ENCODE peak calls at places on chromosomes 6 and 20, in nine cellular contexts. W, G, I, M, U, E, L, S and C are unnamed samples.

GRCh38 chr20:62889411-62889810 is 27.8 kb upstream of the TCFL5 start:
- DNase-seq in L (no peak), G (no peak), E (no peak), S (no peak), U (no peak), M (no peak), I (no peak), W (no peak), C (no peak)

GRCh38 chr6:132218063-132218696 is 183.1 kb downstream of the MOXD1 start:
- DNase-seq in L (no peak), I (no peak), U (peak), E (no peak), M (no peak), G (no peak), W (no peak), S (no peak), C (peak)

GRCh38 chr6:32126880-32127279 is 1.2 kb downstream of the ATF6B start:
- DNase-seq in U (no peak), I (no peak), M (no peak), S (no peak), G (no peak), L (no peak), W (no peak), E (no peak), C (no peak)

GRCh38 chr6:10219510-10219909 is 195.4 kb downstream of the TFAP2A start:
- DNase-seq in G (no peak), L (no peak), E (no peak), M (no peak), U (no peak), I (no peak), W (no peak), S (no peak), C (no peak)

GRCh38 chr6:37695273-37695672 is 2.4 kb downstream of the MDGA1 start:
- DNase-seq in M (no peak), S (no peak), U (no peak), G (no peak), W (no peak), I (no peak), E (no peak), L (no peak), C (no peak)

GRCh38 chr20:58719258-58719657 is 26.7 kb downstream of the NPEPL1 start:
- DNase-seq in E (no peak), U (no peak), M (no peak), I (no peak), L (no peak), S (peak), G (no peak), W (no peak), C (no peak)

GRCh38 chr6:11500008-11500407 is 37.5 kb upstream of the TMEM170B start:
- DNase-seq in L (peak), W (no peak), I (no peak), E (no peak), U (no peak), S (no peak), M (no peak), G (no peak), C (no peak)

GRCh38 chr20:37346526-37347346 is 796 bp downstream of the SRC start:
- DNase-seq in G (peak), E (no peak), S (no peak), U (no peak), W (no peak), I (no peak), M (no peak), L (no peak), C (peak)

GRCh38 chr6:16540804-16541752 is 220.2 kb downstream of the ATXN1 start:
- DNase-seq in L (no peak), W (no peak), E (no peak), I (no peak), G (no peak), U (no peak), M (no peak), S (no peak), C (peak)

GRCh38 chr6:156865019-156865629 is 87.9 kb downstream of the ARID1B start:
- DNase-seq in L (no peak), W (no peak), I (no peak), M (no peak), U (no peak), S (no peak), G (no peak), E (no peak), C (no peak)

GRCh38 chr6:89291256-89291819 is 23.8 kb downstream of the GABRR2 start:
- DNase-seq in L (no peak), U (no peak), S (no peak), E (no peak), W (no peak), M (no peak), G (no peak), I (no peak), C (no peak)

GRCh38 chr20:19780261-19780660 is 22.2 kb downstream of the RIN2 start:
- DNase-seq in L (no peak), M (no peak), E (no peak), G (no peak), U (no peak), W (no peak), I (no peak), S (no peak), C (no peak)

GRCh38 chr20:38418509-38419204 is 16.5 kb downstream of the SNHG17 start:
- DNase-seq in M (no peak), I (no peak), L (no peak), E (no peak), G (no peak), S (no peak), U (peak), W (no peak), C (no peak)

GRCh38 chr20:38002422-38002821 is 30.8 kb downstream of the TTI1 start:
- DNase-seq in M (no peak), G (no peak), I (no peak), U (no peak), L (no peak), E (no peak), W (no peak), S (no peak), C (no peak)

GRCh38 chr20:14245368-14245970 is 91.9 kb downstream of the FLRT3 start:
- DNase-seq in S (no peak), L (no peak), U (no peak), E (no peak), M (no peak), I (no peak), G (no peak), W (no peak), C (no peak)

GRCh38 chr20:43731927-43732326 is 5.1 kb upstream of the GTSF1L start:
- DNase-seq in I (no peak), E (no peak), M (no peak), U (no peak), L (no peak), G (no peak), W (no peak), S (no peak), C (no peak)

GRCh38 chr20:4090756-4091331 is 75.5 kb upstream of the RNF24 start:
- DNase-seq in U (peak), S (no peak), W (no peak), G (no peak), E (no peak), I (no peak), L (no peak), M (no peak), C (no peak)

GRCh38 chr6:103534814-103535213 is 1324.9 kb downstream of the HACE1 start:
- DNase-seq in L (no peak), G (no peak), U (no peak), W (no peak), S (no peak), E (no peak), M (no peak), I (no peak), C (peak)

GRCh38 chr20:16399801-16400200 is 173.4 kb downstream of the KIF16B start:
- DNase-seq in E (no peak), L (no peak), W (no peak), G (no peak), U (no peak), S (no peak), I (no peak), M (no peak), C (no peak)

GRCh38 chr20:21240394-21240793 is 62.7 kb upstream of the XRN2 start:
- DNase-seq in I (no peak), W (no peak), M (no peak), E (no peak), G (no peak), L (no peak), S (peak), U (peak), C (peak)

GRCh38 chr6:169847773-169848380 is 96.5 kb downstream of the ERMARD start:
- DNase-seq in S (no peak), U (no peak), M (no peak), I (no peak), L (no peak), W (no peak), G (no peak), E (no peak), C (no peak)

GRCh38 chr6:7157752-7158616 is 50.2 kb downstream of the RREB1 start:
- DNase-seq in S (no peak), W (no peak), M (no peak), U (no peak), L (no peak), E (no peak), G (no peak), I (no peak), C (peak)

GRCh38 chr6:118305081-118305480 is 243.0 kb upstream of the PLN start:
- DNase-seq in G (no peak), U (no peak), S (no peak), W (no peak), L (no peak), M (no peak), E (no peak), I (no peak), C (no peak)

GRCh38 chr20:7217606-7218005 is 450.1 kb downstream of the BMP2 start:
- DNase-seq in U (no peak), E (no peak), W (no peak), G (no peak), S (no peak), L (no peak), I (no peak), M (no peak), C (no peak)

GRCh38 chr6:138772596-138773176 is 883 bp upstream of the CCDC28A start:
- DNase-seq in S (no peak), L (no peak), W (no peak), G (no peak), E (no peak), U (peak), M (no peak), I (no peak), C (no peak)

GRCh38 chr20:4607287-4607713 is 114.4 kb upstream of the PRND start:
- DNase-seq in E (peak), G (peak), M (peak), I (peak), S (peak), U (peak), W (peak), L (peak), C (peak)

GRCh38 chr6:100176321-100176950 is 182.4 kb upstream of the MCHR2 start:
- DNase-seq in W (no peak), G (no peak), E (no peak), I (no peak), U (peak), S (no peak), M (no peak), L (no peak), C (peak)

GRCh38 chr20:14820771-14821170 is 483.4 kb upstream of the FLRT3 start:
- DNase-seq in W (no peak), I (peak), U (no peak), L (no peak), E (no peak), S (no peak), M (no peak), G (no peak), C (no peak)

GRCh38 chr6:30061766-30062458 is 847 bp downstream of the POLR1H start:
- DNase-seq in L (no peak), G (no peak), E (peak), M (peak), U (peak), I (no peak), W (no peak), S (no peak), C (peak)

GRCh38 chr6:56055066-56055465 is 179.7 kb upstream of the BMP5 start:
- DNase-seq in M (no peak), L (no peak), W (no peak), G (no peak), U (no peak), I (no peak), E (no peak), S (no peak), C (no peak)

GRCh38 chr20:2394411-2395055 is 13.8 kb downstream of the TGM6 start:
- DNase-seq in W (no peak), G (no peak), L (no peak), S (no peak), E (no peak), I (no peak), U (no peak), M (no peak), C (no peak)

GRCh38 chr6:53998293-53998692 is 113.0 kb upstream of the MLIP start:
- DNase-seq in L (no peak), S (no peak), I (no peak), G (no peak), W (no peak), U (no peak), M (no peak), E (no peak), C (no peak)

GRCh38 chr20:6468751-6469150 is 298.7 kb upstream of the BMP2 start:
- DNase-seq in L (no peak), I (peak), M (no peak), E (no peak), S (no peak), U (no peak), G (no peak), W (no peak), C (no peak)

GRCh38 chr6:9292975-9293374 is 857.6 kb upstream of the SLC35B3 start:
- DNase-seq in G (no peak), W (no peak), U (no peak), L (peak), I (no peak), M (no peak), S (no peak), E (no peak), C (no peak)

GRCh38 chr6:158801655-158802294 is 17.4 kb downstream of the EZR start:
- DNase-seq in I (no peak), S (no peak), E (no peak), L (no peak), G (no peak), W (no peak), U (no peak), M (no peak), C (no peak)

GRCh38 chr6:33161354-33162320 is 30.6 kb downstream of the COL11A2 start:
- DNase-seq in M (peak), E (peak), U (peak), L (no peak), I (no peak), W (peak), S (peak), G (peak), C (peak)

GRCh38 chr6:40891686-40892085 is 147.3 kb downstream of the UNC5CL start:
- DNase-seq in L (no peak), I (no peak), S (no peak), E (no peak), M (no peak), W (no peak), G (no peak), U (no peak), C (no peak)

GRCh38 chr20:34637245-34638185 is 39.4 kb downstream of the PIGU start:
- DNase-seq in W (no peak), S (no peak), I (no peak), G (no peak), M (no peak), E (no peak), U (no peak), L (peak), C (no peak)